ENCODE peak calls at places on chromosomes 12 and 14, in nine cellular contexts. One of them, this sample, is unnamed.

GRCh38 chr12:123431951-123432886 is 4.3 kb downstream of the RILPL2 start:
- DNase-seq in neural progenitor cell: no peak
- DNase-seq in pancreas: no peak
- DNase-seq in amniotic stem cell: no peak
- DNase-seq in left colon: no peak
- DNase-seq in naive thymus-derived CD8-positive, alpha-beta T cell: no peak
- DNase-seq in stimulated activated CD8-positive, alpha-beta memory T cell treated with anti-CD3 and anti-CD28 coated beads, Interleukin-4, amount 100 ng/mL, for 48 hours: peak
- DNase-seq in EL: no peak
- DNase-seq in cardiac fibroblast: no peak
- DNase-seq in this sample: no peak

GRCh38 chr12:68358532-68359485 is 26.6 kb upstream of the MDM1 start:
- DNase-seq in pancreas: no peak
- DNase-seq in neural progenitor cell: peak
- DNase-seq in left colon: peak
- DNase-seq in EL: peak
- DNase-seq in amniotic stem cell: peak
- DNase-seq in naive thymus-derived CD8-positive, alpha-beta T cell: peak
- DNase-seq in cardiac fibroblast: peak
- DNase-seq in stimulated activated CD8-positive, alpha-beta memory T cell treated with anti-CD3 and anti-CD28 coated beads, Interleukin-4, amount 100 ng/mL, for 48 hours: peak
- DNase-seq in this sample: no peak

GRCh38 chr12:10363922-10364838 is 25.7 kb downstream of the KLRK1 start:
- DNase-seq in naive thymus-derived CD8-positive, alpha-beta T cell: no peak
- DNase-seq in left colon: peak
- DNase-seq in cardiac fibroblast: peak
- DNase-seq in pancreas: no peak
- DNase-seq in EL: peak
- DNase-seq in amniotic stem cell: no peak
- DNase-seq in stimulated activated CD8-positive, alpha-beta memory T cell treated with anti-CD3 and anti-CD28 coated beads, Interleukin-4, amount 100 ng/mL, for 48 hours: peak
- DNase-seq in neural progenitor cell: peak
- DNase-seq in this sample: peak

GRCh38 chr14:57486767-57487379 is 6.8 kb downstream of the CCDC198 start:
- DNase-seq in amniotic stem cell: no peak
- DNase-seq in neural progenitor cell: peak
- DNase-seq in stimulated activated CD8-positive, alpha-beta memory T cell treated with anti-CD3 and anti-CD28 coated beads, Interleukin-4, amount 100 ng/mL, for 48 hours: no peak
- DNase-seq in left colon: no peak
- DNase-seq in naive thymus-derived CD8-positive, alpha-beta T cell: no peak
- DNase-seq in cardiac fibroblast: peak
- DNase-seq in EL: peak
- DNase-seq in pancreas: no peak
- DNase-seq in this sample: no peak

GRCh38 chr14:33477752-33478151 is 473.1 kb downstream of the EGLN3 start:
- DNase-seq in amniotic stem cell: no peak
- DNase-seq in stimulated activated CD8-positive, alpha-beta memory T cell treated with anti-CD3 and anti-CD28 coated beads, Interleukin-4, amount 100 ng/mL, for 48 hours: no peak
- DNase-seq in left colon: no peak
- DNase-seq in cardiac fibroblast: no peak
- DNase-seq in pancreas: no peak
- DNase-seq in naive thymus-derived CD8-positive, alpha-beta T cell: no peak
- DNase-seq in EL: no peak
- DNase-seq in neural progenitor cell: peak
- DNase-seq in this sample: no peak

GRCh38 chr14:74480051-74480450 is 13.1 kb downstream of the NPC2 start:
- DNase-seq in neural progenitor cell: no peak
- DNase-seq in stimulated activated CD8-positive, alpha-beta memory T cell treated with anti-CD3 and anti-CD28 coated beads, Interleukin-4, amount 100 ng/mL, for 48 hours: no peak
- DNase-seq in amniotic stem cell: no peak
- DNase-seq in naive thymus-derived CD8-positive, alpha-beta T cell: no peak
- DNase-seq in pancreas: no peak
- DNase-seq in left colon: no peak
- DNase-seq in cardiac fibroblast: no peak
- DNase-seq in EL: no peak
- DNase-seq in this sample: no peak

GRCh38 chr14:80059041-80059440 is 152.3 kb downstream of the DIO2 start:
- DNase-seq in EL: peak
- DNase-seq in left colon: no peak
- DNase-seq in amniotic stem cell: no peak
- DNase-seq in pancreas: no peak
- DNase-seq in cardiac fibroblast: peak
- DNase-seq in naive thymus-derived CD8-positive, alpha-beta T cell: no peak
- DNase-seq in stimulated activated CD8-positive, alpha-beta memory T cell treated with anti-CD3 and anti-CD28 coated beads, Interleukin-4, amount 100 ng/mL, for 48 hours: no peak
- DNase-seq in neural progenitor cell: no peak
- DNase-seq in this sample: no peak

GRCh38 chr12:127162902-127163301 is 1104.1 kb upstream of the TMEM132C start:
- DNase-seq in cardiac fibroblast: peak
- DNase-seq in naive thymus-derived CD8-positive, alpha-beta T cell: no peak
- DNase-seq in stimulated activated CD8-positive, alpha-beta memory T cell treated with anti-CD3 and anti-CD28 coated beads, Interleukin-4, amount 100 ng/mL, for 48 hours: peak
- DNase-seq in pancreas: no peak
- DNase-seq in amniotic stem cell: no peak
- DNase-seq in neural progenitor cell: no peak
- DNase-seq in EL: peak
- DNase-seq in left colon: no peak
- DNase-seq in this sample: no peak

GRCh38 chr12:58757422-58757821 is 162.9 kb downstream of the LRIG3 start:
- DNase-seq in cardiac fibroblast: peak
- DNase-seq in left colon: no peak
- DNase-seq in naive thymus-derived CD8-positive, alpha-beta T cell: no peak
- DNase-seq in EL: peak
- DNase-seq in amniotic stem cell: peak
- DNase-seq in pancreas: no peak
- DNase-seq in neural progenitor cell: no peak
- DNase-seq in stimulated activated CD8-positive, alpha-beta memory T cell treated with anti-CD3 and anti-CD28 coated beads, Interleukin-4, amount 100 ng/mL, for 48 hours: no peak
- DNase-seq in this sample: no peak

GRCh38 chr14:105217764-105218163 is 30.6 kb upstream of the BTBD6 start:
- DNase-seq in cardiac fibroblast: no peak
- DNase-seq in stimulated activated CD8-positive, alpha-beta memory T cell treated with anti-CD3 and anti-CD28 coated beads, Interleukin-4, amount 100 ng/mL, for 48 hours: no peak
- DNase-seq in neural progenitor cell: no peak
- DNase-seq in EL: no peak
- DNase-seq in naive thymus-derived CD8-positive, alpha-beta T cell: no peak
- DNase-seq in amniotic stem cell: no peak
- DNase-seq in pancreas: no peak
- DNase-seq in left colon: no peak
- DNase-seq in this sample: no peak

GRCh38 chr14:99995700-99996356 is 69.4 kb upstream of the EVL start:
- DNase-seq in naive thymus-derived CD8-positive, alpha-beta T cell: peak
- DNase-seq in left colon: peak
- DNase-seq in stimulated activated CD8-positive, alpha-beta memory T cell treated with anti-CD3 and anti-CD28 coated beads, Interleukin-4, amount 100 ng/mL, for 48 hours: peak
- DNase-seq in amniotic stem cell: no peak
- DNase-seq in neural progenitor cell: peak
- DNase-seq in pancreas: no peak
- DNase-seq in EL: peak
- DNase-seq in cardiac fibroblast: peak
- DNase-seq in this sample: peak

GRCh38 chr12:130796985-130797686 is 41.9 kb downstream of the STX2 start:
- DNase-seq in stimulated activated CD8-positive, alpha-beta memory T cell treated with anti-CD3 and anti-CD28 coated beads, Interleukin-4, amount 100 ng/mL, for 48 hours: peak
- DNase-seq in neural progenitor cell: no peak
- DNase-seq in cardiac fibroblast: no peak
- DNase-seq in left colon: no peak
- DNase-seq in EL: no peak
- DNase-seq in naive thymus-derived CD8-positive, alpha-beta T cell: no peak
- DNase-seq in amniotic stem cell: no peak
- DNase-seq in pancreas: no peak
- DNase-seq in this sample: no peak

This sample was measured in Right ventricle myocardium superior.